ENCODE peak calls at places on chromosome 12, in eight cellular contexts. F, E, B, W, P, H, G and J are unnamed samples.

GRCh38 chr12:32895688-32896437 is 714 bp downstream of the PKP2 start:
- DNase-seq in B (no peak), G (peak), E (no peak), F (peak), H (no peak), P (no peak), W (no peak), J (peak)

GRCh38 chr12:31618228-31619025 is 27.5 kb upstream of the DENND5B start:
- DNase-seq in F (no peak), G (no peak), P (peak), E (no peak), W (no peak), H (no peak), B (no peak), J (peak)

GRCh38 chr12:29428630-29429029 is 47.7 kb upstream of the ERGIC2 start:
- DNase-seq in W (peak), H (peak), P (peak), F (no peak), E (peak), B (no peak), G (peak), J (no peak)

GRCh38 chr12:107522692-107523477 is 162.7 kb upstream of the PWP1 start:
- DNase-seq in F (peak), P (no peak), E (peak), W (no peak), H (no peak), G (no peak), B (peak), J (no peak)

GRCh38 chr12:88572785-88573565 is 7.3 kb downstream of the KITLG start:
- DNase-seq in P (no peak), H (no peak), F (no peak), E (no peak), W (no peak), G (no peak), B (no peak), J (no peak)

GRCh38 chr12:67042697-67043131 is 226.4 kb upstream of the CAND1 start:
- DNase-seq in W (no peak), H (no peak), E (peak), F (no peak), G (peak), B (peak), P (peak), J (no peak)

GRCh38 chr12:11651785-11652184 is 2.3 kb downstream of the ETV6 start:
- DNase-seq in P (peak), B (no peak), E (no peak), H (no peak), G (peak), F (no peak), W (no peak), J (no peak)

GRCh38 chr12:795305-795704 is 42.9 kb downstream of the WNK1 start:
- DNase-seq in F (no peak), B (peak), E (no peak), P (no peak), G (no peak), W (no peak), H (no peak), J (no peak)

GRCh38 chr12:25017336-25017735 is 68.4 kb upstream of the BCAT1 start:
- DNase-seq in E (no peak), F (no peak), P (no peak), B (no peak), W (no peak), H (no peak), G (peak), J (no peak)

GRCh38 chr12:52506858-52507715 is 13.1 kb downstream of the KRT5 start:
- DNase-seq in H (no peak), P (peak), E (peak), W (no peak), B (peak), G (peak), F (no peak), J (no peak)

GRCh38 chr12:3097836-3098235 is 20.7 kb downstream of the TSPAN9 start:
- DNase-seq in W (no peak), F (no peak), G (no peak), P (no peak), E (no peak), B (no peak), H (no peak), J (no peak)

GRCh38 chr12:3944620-3945019 is 71.4 kb upstream of the PARP11 start:
- DNase-seq in H (no peak), B (peak), G (no peak), F (no peak), P (no peak), W (no peak), E (no peak), J (no peak)

GRCh38 chr12:53755451-53756290 is 3.9 kb upstream of the CISTR start:
- DNase-seq in G (no peak), E (peak), W (no peak), P (no peak), F (peak), B (peak), H (no peak), J (no peak)

GRCh38 chr12:96878704-96879103 is 28.4 kb upstream of the NEDD1 start:
- DNase-seq in H (no peak), F (no peak), P (peak), G (no peak), B (no peak), W (no peak), E (no peak), J (peak)

GRCh38 chr12:57517187-57517586 is 3.1 kb downstream of the DDIT3 start:
- DNase-seq in F (no peak), P (peak), B (no peak), W (no peak), G (peak), E (peak), H (no peak), J (no peak)

GRCh38 chr12:47397664-47398281 is 308.1 kb downstream of the RPAP3 start:
- DNase-seq in W (peak), P (peak), F (no peak), E (peak), H (peak), B (peak), G (peak), J (no peak)

GRCh38 chr12:71057330-71057729 is 100.5 kb downstream of the TSPAN8 start:
- DNase-seq in P (no peak), F (no peak), H (no peak), B (no peak), G (no peak), W (no peak), E (no peak), J (no peak)

GRCh38 chr12:82366182-82366581 is 7.9 kb downstream of the METTL25 start:
- DNase-seq in F (no peak), P (no peak), B (no peak), E (no peak), W (no peak), H (no peak), G (no peak), J (no peak)

GRCh38 chr12:70831538-70831937 is 89.0 kb downstream of the PTPRR start:
- DNase-seq in W (peak), B (no peak), G (peak), F (no peak), E (no peak), P (peak), H (peak), J (no peak)

GRCh38 chr12:116736962-116737773 is 701 bp downstream of the SPRING1 start:
- DNase-seq in G (peak), B (peak), E (no peak), P (no peak), W (no peak), H (no peak), F (peak), J (peak)

GRCh38 chr12:114636723-114637480 is 47.1 kb downstream of the TBX3 start:
- DNase-seq in G (peak), P (no peak), E (peak), B (peak), F (no peak), W (no peak), H (peak), J (peak)

GRCh38 chr12:75784591-75784990 is 247.0 kb downstream of the PHLDA1 start:
- DNase-seq in G (peak), E (peak), B (no peak), W (no peak), F (no peak), P (no peak), H (no peak), J (no peak)

GRCh38 chr12:96907681-96908163 is 665 bp downstream of the NEDD1 start:
- DNase-seq in P (peak), H (no peak), B (peak), G (peak), F (peak), W (no peak), E (peak), J (peak)

GRCh38 chr12:22653790-22654189 is 28.8 kb downstream of the ETNK1 start:
- DNase-seq in H (no peak), G (peak), B (no peak), E (no peak), W (no peak), F (no peak), P (no peak), J (no peak)

GRCh38 chr12:47207005-47207717 is 127.4 kb upstream of the AMIGO2 start:
- DNase-seq in W (no peak), E (no peak), B (peak), F (no peak), H (no peak), G (no peak), P (no peak), J (peak)

GRCh38 chr12:24931666-24932405 is 17.1 kb downstream of the BCAT1 start:
- DNase-seq in E (no peak), F (no peak), P (peak), B (no peak), G (no peak), W (no peak), H (no peak), J (peak)

GRCh38 chr12:132837693-132838463 is 9.2 kb upstream of the GOLGA3 start:
- DNase-seq in G (no peak), P (no peak), H (no peak), E (no peak), B (no peak), W (no peak), F (no peak), J (no peak)

GRCh38 chr12:112183141-112183581 is 57.8 kb downstream of the TRAFD1 start:
- DNase-seq in H (no peak), F (no peak), P (peak), W (no peak), E (no peak), G (peak), B (no peak), J (peak)

GRCh38 chr12:24198936-24199644 is 249.6 kb upstream of the SOX5 start:
- DNase-seq in P (peak), G (no peak), E (no peak), H (no peak), F (no peak), B (no peak), W (no peak), J (no peak)

GRCh38 chr12:28770329-28770728 is 378.7 kb upstream of the FAR2 start:
- DNase-seq in E (peak), H (no peak), P (no peak), W (no peak), G (peak), B (no peak), F (no peak), J (no peak)

GRCh38 chr12:99935608-99936007 is 49.1 kb downstream of the ANKS1B start:
- DNase-seq in W (no peak), F (no peak), H (no peak), B (no peak), P (no peak), E (no peak), G (no peak), J (no peak)
- H3K4me2 ChIP-seq in W (no peak), F (no peak), H (no peak), B (no peak), P (no peak), E (no peak), G (no peak), J (no peak)

GRCh38 chr12:6831021-6831420 is 2.8 kb downstream of the P3H3 start:
- DNase-seq in W (no peak), G (no peak), P (no peak), F (no peak), B (no peak), E (no peak), H (no peak), J (peak)

GRCh38 chr12:6828671-6829531 is 694 bp downstream of the P3H3 start:
- DNase-seq in P (peak), W (no peak), F (peak), B (peak), G (no peak), E (peak), H (no peak), J (peak)

GRCh38 chr12:6831450-6831995 is 3.3 kb downstream of the P3H3 start:
- DNase-seq in F (no peak), E (no peak), P (no peak), G (no peak), H (no peak), B (no peak), W (no peak), J (peak)

GRCh38 chr12:6829532-6830220 is 1.5 kb downstream of the P3H3 start:
- DNase-seq in W (peak), F (no peak), G (no peak), H (no peak), P (no peak), E (peak), B (no peak), J (peak)

DNA sequence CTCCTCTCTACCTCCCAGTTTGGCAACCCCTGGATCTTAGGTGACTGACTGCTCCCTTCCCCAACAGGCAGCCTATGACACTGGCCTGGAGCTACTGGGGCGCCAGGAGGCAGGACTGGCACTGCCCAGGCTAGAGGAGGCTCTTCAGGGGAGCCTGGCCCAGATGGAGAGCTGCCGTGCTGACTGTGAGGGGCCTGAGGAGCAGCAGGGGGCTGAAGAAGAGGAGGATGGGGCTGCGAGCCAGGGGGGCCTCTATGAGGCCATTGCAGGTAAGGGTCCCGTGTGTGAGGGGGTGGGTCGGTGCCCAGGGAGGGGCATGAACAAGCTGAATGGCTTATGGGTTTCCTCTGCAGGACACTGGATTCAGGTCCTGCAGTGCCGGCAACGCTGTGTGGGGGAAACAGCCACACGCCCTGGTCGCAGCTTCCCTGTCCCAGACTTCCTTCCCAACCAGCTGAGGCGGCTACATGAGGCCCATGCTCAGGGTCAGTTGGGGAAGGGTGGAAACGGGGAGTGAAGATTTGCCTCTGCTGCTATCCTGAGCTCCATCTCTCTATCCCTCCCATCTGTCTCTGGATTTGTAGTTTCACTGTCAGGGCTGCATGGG is 2.2 kb downstream of the P3H3 start:
- DNase-seq in F (no peak), W (no peak), E (no peak), B (no peak), G (no peak), H (no peak), P (no peak), J (peak)
- H3K4me2 ChIP-seq in F (peak), W (peak), E (no peak), B (no peak), G (no peak), H (no peak), P (peak), J (peak)

GRCh38 chr12:68402422-68402821 is 70.3 kb upstream of the MDM1 start:
- DNase-seq in W (no peak), G (no peak), F (no peak), E (no peak), H (no peak), P (no peak), B (no peak), J (no peak)

GRCh38 chr12:68406134-68406576 is 74.0 kb upstream of the MDM1 start:
- DNase-seq in F (no peak), H (no peak), P (peak), W (no peak), E (peak), B (peak), G (peak), J (peak)

GRCh38 chr12:68403296-68403695 is 71.1 kb upstream of the MDM1 start:
- DNase-seq in E (no peak), G (no peak), B (no peak), H (no peak), W (no peak), P (peak), F (no peak), J (no peak)

GRCh38 chr12:68405292-68405900 is 73.2 kb upstream of the MDM1 start:
- DNase-seq in H (no peak), G (no peak), F (no peak), B (no peak), P (no peak), W (no peak), E (peak), J (no peak)

DNA sequence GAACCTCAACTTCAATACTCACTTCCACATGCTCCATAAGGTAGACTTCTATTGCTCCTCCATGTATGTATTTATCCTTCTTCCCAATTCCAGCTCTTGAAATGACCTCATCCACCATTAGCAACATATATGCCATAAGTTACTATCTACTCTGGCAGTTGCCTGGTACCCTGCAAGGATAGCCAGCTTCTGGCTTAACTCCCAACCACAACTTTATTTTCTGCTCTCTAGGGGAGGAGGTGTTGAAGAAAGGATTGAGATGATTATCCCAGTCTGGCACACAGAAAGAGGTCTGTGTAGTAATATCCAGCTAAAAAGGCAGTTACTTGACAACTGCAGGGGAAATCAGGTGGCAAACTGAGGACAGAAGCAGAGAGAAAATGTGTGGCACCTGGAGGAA is 71.5 kb upstream of the MDM1 start:
- DNase-seq in P (no peak), G (no peak), H (no peak), F (no peak), E (no peak), W (no peak), B (no peak), J (no peak)
- H3K4me2 ChIP-seq in P (no peak), G (no peak), H (no peak), F (no peak), E (no peak), W (no peak), B (no peak), J (no peak)

GRCh38 chr12:127052491-127053232 is 1214.3 kb upstream of the TMEM132C start:
- DNase-seq in G (peak), B (no peak), W (peak), F (no peak), P (peak), H (peak), E (peak), J (peak)
- H3K4me2 ChIP-seq in G (peak), B (no peak), W (peak), F (no peak), P (no peak), H (peak), E (peak), J (peak)

GRCh38 chr12:90897316-90897715 is 57.7 kb downstream of the CCER1 start:
- DNase-seq in H (no peak), F (no peak), W (no peak), G (no peak), P (no peak), B (no peak), E (no peak), J (no peak)
- H3K4me2 ChIP-seq in H (no peak), F (no peak), W (no peak), G (no peak), P (no peak), B (no peak), E (no peak), J (no peak)

GRCh38 chr12:72677187-72677586 is 405.0 kb downstream of the TRHDE start:
- DNase-seq in G (no peak), P (no peak), H (no peak), B (no peak), E (no peak), W (no peak), F (no peak), J (no peak)

GRCh38 chr12:72679147-72679757 is 407.1 kb downstream of the TRHDE start:
- DNase-seq in W (no peak), G (no peak), F (no peak), E (no peak), P (no peak), H (no peak), B (peak), J (no peak)

DNA sequence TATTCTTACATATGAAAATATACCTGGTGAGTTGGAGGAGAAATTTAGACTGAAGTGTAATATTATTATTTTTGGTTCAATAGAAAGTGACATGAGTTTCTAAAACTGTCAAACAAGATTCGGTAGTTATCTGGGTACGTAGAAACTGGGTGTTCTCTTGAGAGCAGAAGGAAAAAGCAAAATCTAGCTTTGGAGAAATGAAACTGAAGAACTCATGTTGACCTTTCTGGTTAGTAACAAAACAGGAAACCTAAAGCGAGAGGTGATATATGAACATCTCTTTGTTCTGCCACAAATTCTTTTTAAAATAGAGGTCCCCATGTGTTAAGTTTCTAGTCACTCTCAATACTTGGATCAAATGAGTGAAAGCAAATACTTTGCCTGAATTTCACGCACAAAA is 401.7 kb downstream of the TRHDE start:
- DNase-seq in P (no peak), E (no peak), W (no peak), G (no peak), H (no peak), B (no peak), F (no peak), J (no peak)
- H3K4me2 ChIP-seq in P (no peak), E (no peak), W (no peak), G (no peak), H (no peak), B (no peak), F (no peak), J (no peak)

GRCh38 chr12:79451988-79452387 is 238.8 kb downstream of the PAWR start:
- DNase-seq in B (peak), P (peak), W (no peak), F (no peak), H (peak), E (peak), G (peak), J (peak)
- H3K4me2 ChIP-seq in B (no peak), P (peak), W (no peak), F (no peak), H (peak), E (peak), G (no peak), J (peak)

GRCh38 chr12:13307143-13307831 is 110.8 kb downstream of the EMP1 start:
- DNase-seq in E (no peak), G (no peak), W (no peak), H (no peak), P (no peak), B (no peak), F (no peak), J (peak)
- H3K4me2 ChIP-seq in E (no peak), G (no peak), W (no peak), H (no peak), P (no peak), B (no peak), F (no peak), J (peak)

GRCh38 chr12:121983546-121984205 is 38.0 kb upstream of the BCL7A start:
- DNase-seq in F (no peak), W (no peak), G (no peak), P (no peak), B (no peak), H (no peak), E (no peak), J (no peak)
- H3K4me2 ChIP-seq in F (no peak), W (no peak), G (no peak), P (no peak), B (no peak), H (no peak), E (no peak), J (no peak)

GRCh38 chr12:49962861-49963765 is 1.4 kb downstream of the AQP5 start:
- DNase-seq in W (peak), F (no peak), P (peak), E (peak), G (peak), B (no peak), H (peak), J (peak)
- H3K4me2 ChIP-seq in W (peak), F (no peak), P (no peak), E (peak), G (no peak), B (no peak), H (peak), J (no peak)